ENCODE peak calls at places on chromosomes 2 and 18, in seven cellular contexts. O is left ventricle myocardium inferior; H is pancreas; Z is epithelial cell of esophagus; K is AG10803; Y is fibroblast of mammary gland; Q is CD8-positive, alpha-beta T cell. C is an unnamed sample.

GRCh38 chr2:10554961-10555809 is 107.1 kb upstream of the ODC1 start:
- DNase-seq in O (no peak), H (no peak), Z (no peak), K (no peak), Y (no peak), Q (no peak), C (no peak)

GRCh38 chr2:46800625-46801024 is 115.0 kb downstream of the MCFD2 start:
- DNase-seq in O (no peak), H (no peak), Z (peak; percentile 20), K (no peak), Y (no peak), Q (no peak), C (no peak)

GRCh38 chr2:181891966-181892794 is 650 bp downstream of the ITPRID2 start:
- DNase-seq in O (peak; percentile 77), H (peak; percentile 92), Z (peak; percentile 64), K (peak; percentile 54), Y (peak; percentile 45), Q (peak; percentile 26), C (peak; percentile 71)

GRCh38 chr2:68414862-68415261 is 49.8 kb downstream of the PLEK start:
- DNase-seq in O (no peak), H (no peak), Z (no peak), K (no peak), Y (no peak), Q (no peak), C (no peak)

GRCh38 chr2:168744844-168745243 is 57.6 kb upstream of the NOSTRIN start:
- DNase-seq in O (no peak), H (no peak), Z (peak; percentile 22), K (no peak), Y (no peak), Q (no peak), C (no peak)

GRCh38 chr18:26057208-26057821 is 33.1 kb downstream of the SS18 start:
- DNase-seq in O (no peak), H (no peak), Z (no peak), K (no peak), Y (peak; percentile 19), Q (no peak), C (peak; percentile 7)

GRCh38 chr2:96209011-96209728 is 543 bp upstream of the STARD7 start:
- DNase-seq in O (no peak), H (no peak), Z (no peak), K (no peak), Y (no peak), Q (no peak), C (no peak)

GRCh38 chr2:222656544-222657446 is 903 bp upstream of the FARSB start:
- DNase-seq in O (no peak), H (no peak), Z (no peak), K (no peak), Y (no peak), Q (no peak), C (peak; percentile 9)

GRCh38 chr18:12026562-12026961 is 45.3 kb downstream of the IMPA2 start:
- DNase-seq in O (no peak), H (no peak), Z (no peak), K (no peak), Y (no peak), Q (no peak), C (no peak)

GRCh38 chr2:29053223-29053622 is 21.1 kb downstream of the PCARE start:
- DNase-seq in O (no peak), H (no peak), Z (peak; percentile 76), K (no peak), Y (no peak), Q (no peak), C (no peak)

GRCh38 chr2:29052811-29053210 is 21.5 kb downstream of the PCARE start:
- DNase-seq in O (no peak), H (no peak), Z (no peak), K (no peak), Y (no peak), Q (no peak), C (peak; percentile 65)

GRCh38 chr2:29054430-29054829 is 19.9 kb downstream of the PCARE start:
- DNase-seq in O (no peak), H (no peak), Z (no peak), K (no peak), Y (no peak), Q (no peak), C (no peak)

GRCh38 chr2:29055586-29055985 is 18.7 kb downstream of the PCARE start:
- DNase-seq in O (no peak), H (no peak), Z (no peak), K (no peak), Y (no peak), Q (no peak), C (no peak)

DNA sequence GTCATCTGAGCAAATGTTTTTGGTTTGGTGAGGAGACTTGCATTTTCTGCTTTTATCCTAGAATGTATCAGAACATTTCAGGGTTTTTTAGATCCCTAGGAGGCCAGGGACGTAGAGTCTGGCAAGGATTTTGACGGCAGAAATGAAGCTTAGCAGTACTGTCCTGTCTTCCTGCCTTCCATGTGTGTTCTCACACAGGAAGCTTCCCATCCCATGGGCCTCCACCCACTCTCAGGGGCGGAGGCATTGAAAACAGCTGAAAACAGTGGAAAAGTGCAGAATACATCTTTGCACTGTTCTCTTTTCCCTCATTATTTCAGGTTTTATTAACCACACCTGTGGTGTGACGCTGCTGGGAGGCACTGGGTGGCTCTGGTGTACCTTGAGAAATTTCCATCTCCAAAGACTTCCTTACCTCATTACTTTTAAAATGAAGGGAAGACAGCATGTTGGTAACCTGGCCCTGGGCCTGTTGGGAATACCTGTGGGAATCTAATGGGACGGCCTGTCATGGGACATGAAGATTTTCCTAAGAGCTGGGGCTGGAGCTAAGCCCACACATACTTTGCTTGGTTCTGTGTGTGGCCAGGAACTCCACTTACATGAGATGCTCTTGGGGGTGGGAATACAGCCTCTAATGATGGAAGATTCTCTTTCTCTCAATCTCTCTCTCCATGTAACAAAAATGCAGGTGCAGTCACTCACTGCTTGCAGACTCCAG is 20.5 kb downstream of the PCARE start:
- DNase-seq in O (no peak), H (no peak), Z (peak; percentile 48), K (no peak), Y (peak; percentile 18), Q (no peak), C (no peak)
- TF ChIP-seq CTCF in O (no peak), H (no peak), Z (peak; percentile 64), K (no peak), Y (peak; percentile 1), Q (no peak), C (no peak)

GRCh38 chr2:7999683-8000476 is 682.0 kb upstream of the ID2 start:
- DNase-seq in O (no peak), H (no peak), Z (peak; percentile 13), K (no peak), Y (no peak), Q (no peak), C (no peak)

GRCh38 chr2:8004250-8004681 is 677.6 kb upstream of the ID2 start:
- DNase-seq in O (no peak), H (no peak), Z (peak; percentile 79), K (peak; percentile 91), Y (peak; percentile 93), Q (no peak), C (no peak)

GRCh38 chr2:8002765-8003393 is 679.0 kb upstream of the ID2 start:
- DNase-seq in O (no peak), H (no peak), Z (no peak), K (no peak), Y (no peak), Q (no peak), C (no peak)

GRCh38 chr2:8003462-8004075 is 678.3 kb upstream of the ID2 start:
- DNase-seq in O (peak; percentile 65), H (no peak), Z (no peak), K (peak; percentile 90), Y (peak; percentile 77), Q (no peak), C (peak; percentile 20)

DNA sequence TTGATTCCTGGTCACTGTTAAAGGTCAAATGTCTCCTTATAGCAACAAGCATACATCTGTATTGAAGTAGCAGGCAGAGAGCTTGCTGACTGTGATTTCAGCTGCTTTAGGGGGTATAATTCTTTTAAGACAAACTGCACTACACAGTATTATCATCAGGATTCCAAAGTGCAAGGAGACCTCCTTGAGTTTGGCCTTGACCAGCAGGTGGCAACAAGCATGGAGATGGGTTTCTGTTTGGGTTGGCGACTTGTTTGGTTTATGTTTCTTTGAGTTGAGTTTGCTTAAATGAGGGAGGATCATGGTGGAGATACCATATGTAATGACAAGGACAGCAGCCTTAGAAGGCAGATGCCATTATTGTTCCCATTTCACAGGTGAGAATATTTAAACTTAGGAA is 681.0 kb upstream of the ID2 start:
- DNase-seq in O (no peak), H (no peak), Z (no peak), K (no peak), Y (peak; percentile 17), Q (no peak), C (no peak)
- TF ChIP-seq CTCF in O (peak; percentile 38), H (no peak), Z (peak; percentile 4), K (peak; percentile 27), Y (peak; percentile 34), Q (no peak), C (no peak)

GRCh38 chr18:62717059-62717849 is 1.9 kb downstream of the PHLPP1 start:
- DNase-seq in O (no peak), H (no peak), Z (peak; percentile 94), K (peak; percentile 64), Y (peak; percentile 77), Q (no peak), C (peak; percentile 23)

GRCh38 chr18:62715439-62715792 is at the start of gene PHLPP1:
- DNase-seq in O (no peak), H (no peak), Z (no peak), K (no peak), Y (no peak), Q (no peak), C (no peak)

GRCh38 chr18:62714671-62715438 is 486 bp upstream of the PHLPP1 start:
- DNase-seq in O (peak; percentile 99), H (peak; percentile 99), Z (peak; percentile 100), K (peak; percentile 100), Y (peak; percentile 100), Q (peak; percentile 78), C (peak; percentile 99)

GRCh38 chr18:62716679-62717058 is 1.3 kb downstream of the PHLPP1 start:
- DNase-seq in O (peak; percentile 59), H (peak; percentile 86), Z (no peak), K (peak; percentile 8), Y (peak; percentile 16), Q (no peak), C (peak; percentile 69)

GRCh38 chr18:62715829-62716678 is 713 bp downstream of the PHLPP1 start:
- DNase-seq in O (peak; percentile 57), H (peak; percentile 91), Z (peak; percentile 77), K (peak; percentile 67), Y (peak; percentile 59), Q (peak; percentile 32), C (peak; percentile 60)
- TF ChIP-seq CTCF in O (no peak), H (no peak), Z (no peak), K (no peak), Y (no peak), Q (no peak), C (no peak)

GRCh38 chr2:98577313-98577712 is 31.0 kb downstream of the COA5 start:
- DNase-seq in O (no peak), H (no peak), Z (no peak), K (no peak), Y (no peak), Q (no peak), C (no peak)
- TF ChIP-seq CTCF in O (peak; percentile 58), H (no peak), Z (no peak), K (peak; percentile 20), Y (peak; percentile 6), Q (no peak), C (no peak)